ENCODE peak calls at places on chromosomes 7 and 10, in five cellular contexts. V, U, H, I and R are unnamed samples.

GRCh38 chr7:114519215-114519614 is 104.6 kb downstream of the FOXP2 start:
- DNase-seq in V (no peak), U (no peak), H (no peak), I (no peak), R (no peak)

GRCh38 chr10:79185067-79185774 is 116.5 kb downstream of the ZMIZ1 start:
- DNase-seq in V (no peak), U (no peak), H (no peak), I (peak), R (no peak)

GRCh38 chr10:50395279-50395678 is 144.0 kb upstream of the ASAH2 start:
- DNase-seq in V (peak), U (no peak), H (no peak), I (peak), R (no peak)

GRCh38 chr7:149724661-149725425 is 48.5 kb downstream of the ZNF467 start:
- DNase-seq in V (no peak), U (no peak), H (no peak), I (no peak), R (no peak)

GRCh38 chr7:22350466-22351328 is 6.3 kb downstream of the RAPGEF5 start:
- DNase-seq in V (no peak), U (peak), H (peak), I (peak), R (no peak)

GRCh38 chr7:86814980-86815379 is 171.3 kb downstream of the GRM3 start:
- DNase-seq in V (peak), U (peak), H (no peak), I (peak), R (peak)

GRCh38 chr10:129005080-129005479 is 462.0 kb upstream of the MGMT start:
- DNase-seq in V (no peak), U (no peak), H (no peak), I (no peak), R (no peak)

GRCh38 chr10:12202230-12202629 is 6.2 kb downstream of the CDC123 start:
- DNase-seq in V (no peak), U (no peak), H (no peak), I (no peak), R (no peak)

GRCh38 chr10:3097160-3097559 is 29.8 kb downstream of the PFKP start:
- DNase-seq in V (no peak), U (no peak), H (no peak), I (no peak), R (no peak)

GRCh38 chr7:99622596-99622995 is 5.8 kb downstream of the ZSCAN25 start:
- DNase-seq in V (no peak), U (no peak), H (no peak), I (no peak), R (no peak)

DNA sequence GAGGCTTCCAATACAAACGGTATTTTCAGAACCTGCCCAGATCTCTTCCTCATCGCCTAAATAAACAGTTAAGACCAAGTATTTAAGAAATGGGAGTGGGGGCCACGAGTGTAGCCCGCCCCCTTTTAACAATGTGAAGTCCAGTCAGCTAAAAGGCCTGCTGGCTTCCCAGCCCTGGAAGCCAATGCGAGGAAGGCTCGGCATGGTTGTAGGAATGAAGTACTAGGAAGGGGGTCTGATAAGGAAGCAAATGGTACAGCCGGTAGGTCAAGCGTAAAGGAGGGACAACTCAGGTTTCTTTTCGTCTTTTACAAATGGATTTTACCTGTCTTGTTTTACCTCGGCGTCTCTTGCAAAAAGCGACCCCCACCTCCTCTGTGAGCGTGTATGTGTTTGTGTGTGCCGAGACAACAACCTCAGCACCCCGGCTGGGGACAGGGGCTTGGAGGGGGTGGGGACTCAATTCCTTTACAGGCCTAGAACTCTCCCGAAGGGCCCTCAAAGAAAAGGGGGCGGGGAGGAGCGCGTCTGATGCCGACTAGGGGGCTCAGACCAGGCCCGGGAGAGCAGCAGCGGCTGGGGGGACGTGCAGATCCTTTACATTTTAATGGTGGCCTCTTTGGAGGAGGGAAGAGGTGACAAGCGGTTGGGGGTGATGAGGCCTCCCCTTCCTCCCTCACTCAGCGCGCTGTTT is 147.6 kb downstream of the GPR85 start:
- DNase-seq in V (no peak), U (peak), H (no peak), I (peak), R (peak)
- TF ChIP-seq ESRRA in V (no peak), U (no peak), H (no peak), I (no peak), R (no peak)

DNA sequence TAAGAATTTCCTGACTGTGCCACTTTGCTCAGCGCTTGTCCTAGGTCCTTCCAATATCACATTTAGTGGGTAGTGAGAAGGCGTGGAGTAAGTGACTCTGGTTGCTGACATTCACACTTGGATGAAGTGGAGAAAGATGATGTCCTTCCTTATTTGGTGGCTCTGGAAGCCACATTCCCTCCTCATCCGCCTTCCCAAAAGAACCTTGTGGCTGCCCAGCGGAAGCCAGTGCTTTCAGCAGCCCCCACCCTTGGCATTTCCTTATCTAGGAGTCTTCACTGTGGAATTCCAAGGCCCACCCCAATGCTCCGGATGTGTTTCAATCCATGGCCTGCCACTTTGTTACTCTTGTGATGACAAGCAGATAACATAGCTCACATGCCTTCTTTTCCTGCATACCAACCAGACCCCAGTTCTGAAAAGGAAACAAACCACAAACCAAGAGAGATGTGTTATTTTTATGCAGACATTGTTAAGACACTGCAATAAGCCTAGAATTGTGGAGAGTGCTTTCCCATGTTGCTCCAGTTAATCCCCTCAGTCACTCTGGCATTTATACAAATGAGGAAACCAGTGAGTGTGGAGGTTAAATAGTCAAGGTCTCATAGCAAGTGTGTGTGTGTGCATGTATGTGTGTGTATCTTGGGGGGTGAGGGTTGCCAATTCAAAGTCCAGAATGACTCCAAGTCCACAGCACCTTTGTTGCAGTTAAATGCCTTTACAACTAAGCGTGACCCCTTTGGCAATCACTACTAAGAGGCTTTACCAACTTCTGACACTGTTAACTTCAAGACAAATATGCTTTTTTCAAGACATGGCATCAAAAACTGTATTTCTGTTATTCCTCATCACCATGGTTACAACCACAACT is 10.3 kb upstream of the ANKRD1 start:
- DNase-seq in V (peak), U (no peak), H (no peak), I (peak), R (peak)
- TF ChIP-seq ESRRA in V (no peak), U (no peak), H (no peak), I (peak), R (no peak)

DNA sequence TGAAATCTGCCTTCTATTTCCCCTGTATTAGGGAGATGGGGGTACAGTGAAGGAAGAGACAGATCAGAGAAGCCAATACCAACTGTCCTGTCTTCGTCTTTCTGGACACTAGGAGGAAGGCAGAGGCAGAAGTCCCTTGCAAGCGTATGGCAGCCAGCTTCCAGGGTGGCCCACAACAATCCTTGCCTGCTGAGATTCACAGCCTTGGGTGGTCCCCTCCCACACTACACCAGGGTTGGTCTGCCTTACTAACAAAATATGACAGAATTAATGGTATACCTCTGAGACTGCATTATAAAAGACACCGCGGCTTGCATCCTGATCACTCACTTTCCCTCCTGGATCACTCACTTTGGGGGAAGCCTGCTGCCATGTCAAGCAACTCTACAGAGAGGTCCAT is 90.4 kb downstream of the IDE start:
- DNase-seq in V (no peak), U (no peak), H (no peak), I (no peak), R (no peak)
- TF ChIP-seq ESRRA in V (no peak), U (no peak), H (no peak), I (no peak), R (no peak)

GRCh38 chr10:68167271-68167670 is 58.0 kb downstream of the MYPN start:
- DNase-seq in V (no peak), U (no peak), H (no peak), I (no peak), R (no peak)
- TF ChIP-seq ESRRA in V (no peak), U (no peak), H (no peak), I (no peak), R (no peak)

GRCh38 chr7:66970310-66970709 is 25.1 kb downstream of the SBDS start:
- DNase-seq in V (no peak), U (peak), H (no peak), I (no peak), R (peak)

GRCh38 chr7:66974986-66975590 is 20.3 kb downstream of the SBDS start:
- DNase-seq in V (peak), U (peak), H (no peak), I (no peak), R (peak)
- TF ChIP-seq ESRRA in V (no peak), U (no peak), H (no peak), I (no peak), R (no peak)

GRCh38 chr7:35825984-35826383 is 25.1 kb downstream of the SEPTIN7 start:
- DNase-seq in V (no peak), U (no peak), H (no peak), I (no peak), R (no peak)

GRCh38 chr7:35826751-35827150 is 25.9 kb downstream of the SEPTIN7 start:
- DNase-seq in V (no peak), U (no peak), H (no peak), I (no peak), R (no peak)

GRCh38 chr7:35828817-35829216 is 28.0 kb downstream of the SEPTIN7 start:
- DNase-seq in V (no peak), U (peak), H (no peak), I (no peak), R (no peak)

DNA sequence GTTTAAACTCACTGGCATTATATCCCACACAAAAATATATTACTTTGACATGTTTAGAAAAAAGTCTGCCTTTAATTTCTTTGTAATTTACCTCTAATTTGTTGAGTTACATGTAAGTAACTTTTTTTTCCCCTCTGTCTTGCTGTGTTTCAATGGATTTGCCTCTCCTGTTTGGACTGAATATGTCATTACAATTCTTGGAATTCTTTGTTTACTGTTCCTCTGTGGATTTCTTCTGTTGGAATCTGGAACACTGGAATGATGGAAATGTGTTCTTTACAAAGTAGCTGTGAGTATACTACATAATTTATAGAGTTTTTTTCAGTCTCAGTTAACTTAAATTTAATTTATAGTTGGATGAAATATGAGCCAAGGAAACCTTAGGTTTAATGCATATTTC is 30.4 kb downstream of the SEPTIN7 start:
- DNase-seq in V (no peak), U (no peak), H (no peak), I (peak), R (no peak)
- TF ChIP-seq ESRRA in V (no peak), U (no peak), H (no peak), I (no peak), R (no peak)